ENCODE peak calls at places on chromosomes 1 and 21, in nine cellular contexts. One of them, this sample, is unnamed. For H3K27me3, the result is how much of the 10 kb centered on the place peaks cover.

GRCh38 chr1:84711091-84711490 is 20.8 kb upstream of the SSX2IP start:
- DNase-seq in right atrium auricular region: no peak
- DNase-seq in tibial nerve: no peak
- DNase-seq in upper lobe of right lung: no peak
- DNase-seq in ovary: no peak
- DNase-seq in dorsolateral prefrontal cortex: no peak
- DNase-seq in fibroblast of lung: peak
- DNase-seq in adrenal gland: no peak
- DNase-seq in PC-9: no peak
- DNase-seq in this sample: no peak

GRCh38 chr1:77756052-77756754 is 3.4 kb downstream of the USP33 start:
- DNase-seq in right atrium auricular region: no peak
- DNase-seq in tibial nerve: no peak
- DNase-seq in upper lobe of right lung: no peak
- DNase-seq in ovary: no peak
- DNase-seq in dorsolateral prefrontal cortex: no peak
- DNase-seq in fibroblast of lung: no peak
- DNase-seq in adrenal gland: no peak
- DNase-seq in PC-9: no peak
- DNase-seq in this sample: no peak

GRCh38 chr1:152071123-152071522 is 17.7 kb downstream of the TCHHL1 start:
- DNase-seq in right atrium auricular region: no peak
- DNase-seq in tibial nerve: no peak
- DNase-seq in upper lobe of right lung: no peak
- DNase-seq in ovary: no peak
- DNase-seq in dorsolateral prefrontal cortex: no peak
- DNase-seq in fibroblast of lung: no peak
- DNase-seq in adrenal gland: no peak
- DNase-seq in PC-9: no peak
- DNase-seq in this sample: no peak

GRCh38 chr21:44495641-44496040 is 40.3 kb downstream of the LRRC3 start:
- DNase-seq in right atrium auricular region: no peak
- DNase-seq in tibial nerve: no peak
- DNase-seq in upper lobe of right lung: no peak
- DNase-seq in ovary: no peak
- DNase-seq in dorsolateral prefrontal cortex: no peak
- DNase-seq in fibroblast of lung: no peak
- DNase-seq in adrenal gland: no peak
- DNase-seq in PC-9: no peak
- DNase-seq in this sample: no peak

GRCh38 chr21:38597436-38597835 is 99.2 kb upstream of the ERG start:
- DNase-seq in right atrium auricular region: no peak
- DNase-seq in tibial nerve: no peak
- DNase-seq in upper lobe of right lung: no peak
- DNase-seq in ovary: no peak
- DNase-seq in dorsolateral prefrontal cortex: no peak
- DNase-seq in fibroblast of lung: peak
- DNase-seq in adrenal gland: no peak
- DNase-seq in PC-9: no peak
- DNase-seq in this sample: no peak

GRCh38 chr1:170885551-170885950 is 49.8 kb upstream of the MROH9 start:
- DNase-seq in right atrium auricular region: no peak
- DNase-seq in tibial nerve: no peak
- DNase-seq in upper lobe of right lung: no peak
- DNase-seq in ovary: no peak
- DNase-seq in dorsolateral prefrontal cortex: no peak
- DNase-seq in fibroblast of lung: peak
- DNase-seq in adrenal gland: peak
- DNase-seq in PC-9: no peak
- DNase-seq in this sample: no peak

GRCh38 chr1:153233448-153233847 is 16.1 kb downstream of the PRR9 start:
- DNase-seq in right atrium auricular region: no peak
- DNase-seq in tibial nerve: no peak
- DNase-seq in upper lobe of right lung: no peak
- DNase-seq in ovary: no peak
- DNase-seq in dorsolateral prefrontal cortex: no peak
- DNase-seq in fibroblast of lung: no peak
- DNase-seq in adrenal gland: no peak
- DNase-seq in PC-9: no peak
- DNase-seq in this sample: no peak

GRCh38 chr1:110211503-110212164 is 1.5 kb downstream of the KCNC4 start:
- DNase-seq in right atrium auricular region: no peak
- DNase-seq in tibial nerve: no peak
- DNase-seq in upper lobe of right lung: no peak
- DNase-seq in ovary: peak
- DNase-seq in dorsolateral prefrontal cortex: no peak
- DNase-seq in fibroblast of lung: peak
- DNase-seq in adrenal gland: no peak
- DNase-seq in PC-9: no peak
- DNase-seq in this sample: no peak

GRCh38 chr21:45538381-45539045 is 3.7 kb downstream of the SLC19A1 start:
- DNase-seq in right atrium auricular region: no peak
- DNase-seq in tibial nerve: peak
- DNase-seq in upper lobe of right lung: peak
- DNase-seq in ovary: peak
- DNase-seq in dorsolateral prefrontal cortex: peak
- DNase-seq in fibroblast of lung: no peak
- DNase-seq in adrenal gland: peak
- DNase-seq in PC-9: no peak
- DNase-seq in this sample: no peak

GRCh38 chr1:118788372-118788955 is 199.7 kb downstream of the TBX15 start:
- DNase-seq in right atrium auricular region: no peak
- DNase-seq in tibial nerve: no peak
- DNase-seq in upper lobe of right lung: no peak
- DNase-seq in ovary: no peak
- DNase-seq in dorsolateral prefrontal cortex: no peak
- DNase-seq in fibroblast of lung: peak
- DNase-seq in adrenal gland: no peak
- DNase-seq in PC-9: no peak
- DNase-seq in this sample: peak

GRCh38 chr1:46772571-46772970 is 26.3 kb upstream of the CYP4B1 start:
- DNase-seq in right atrium auricular region: no peak
- DNase-seq in tibial nerve: no peak
- DNase-seq in upper lobe of right lung: no peak
- DNase-seq in ovary: no peak
- DNase-seq in dorsolateral prefrontal cortex: no peak
- DNase-seq in fibroblast of lung: no peak
- DNase-seq in adrenal gland: no peak
- DNase-seq in PC-9: no peak
- DNase-seq in this sample: no peak

GRCh38 chr1:192726820-192727504 is 81.9 kb upstream of the RGS2 start:
- DNase-seq in right atrium auricular region: no peak
- DNase-seq in tibial nerve: no peak
- DNase-seq in upper lobe of right lung: no peak
- DNase-seq in ovary: no peak
- DNase-seq in dorsolateral prefrontal cortex: no peak
- DNase-seq in fibroblast of lung: no peak
- DNase-seq in adrenal gland: no peak
- DNase-seq in PC-9: no peak
- DNase-seq in this sample: no peak

GRCh38 chr1:153040950-153041631 is at the start of gene SPRR2D:
- DNase-seq in right atrium auricular region: no peak
- DNase-seq in tibial nerve: no peak
- DNase-seq in upper lobe of right lung: no peak
- DNase-seq in ovary: no peak
- DNase-seq in dorsolateral prefrontal cortex: no peak
- DNase-seq in fibroblast of lung: no peak
- DNase-seq in adrenal gland: no peak
- DNase-seq in PC-9: no peak
- DNase-seq in this sample: no peak

GRCh38 chr1:224995602-224996001 is 66.1 kb downstream of the DNAH14 start:
- DNase-seq in right atrium auricular region: no peak
- DNase-seq in tibial nerve: no peak
- DNase-seq in upper lobe of right lung: no peak
- DNase-seq in ovary: no peak
- DNase-seq in dorsolateral prefrontal cortex: no peak
- DNase-seq in fibroblast of lung: no peak
- DNase-seq in adrenal gland: no peak
- DNase-seq in PC-9: no peak
- DNase-seq in this sample: no peak

DNA sequence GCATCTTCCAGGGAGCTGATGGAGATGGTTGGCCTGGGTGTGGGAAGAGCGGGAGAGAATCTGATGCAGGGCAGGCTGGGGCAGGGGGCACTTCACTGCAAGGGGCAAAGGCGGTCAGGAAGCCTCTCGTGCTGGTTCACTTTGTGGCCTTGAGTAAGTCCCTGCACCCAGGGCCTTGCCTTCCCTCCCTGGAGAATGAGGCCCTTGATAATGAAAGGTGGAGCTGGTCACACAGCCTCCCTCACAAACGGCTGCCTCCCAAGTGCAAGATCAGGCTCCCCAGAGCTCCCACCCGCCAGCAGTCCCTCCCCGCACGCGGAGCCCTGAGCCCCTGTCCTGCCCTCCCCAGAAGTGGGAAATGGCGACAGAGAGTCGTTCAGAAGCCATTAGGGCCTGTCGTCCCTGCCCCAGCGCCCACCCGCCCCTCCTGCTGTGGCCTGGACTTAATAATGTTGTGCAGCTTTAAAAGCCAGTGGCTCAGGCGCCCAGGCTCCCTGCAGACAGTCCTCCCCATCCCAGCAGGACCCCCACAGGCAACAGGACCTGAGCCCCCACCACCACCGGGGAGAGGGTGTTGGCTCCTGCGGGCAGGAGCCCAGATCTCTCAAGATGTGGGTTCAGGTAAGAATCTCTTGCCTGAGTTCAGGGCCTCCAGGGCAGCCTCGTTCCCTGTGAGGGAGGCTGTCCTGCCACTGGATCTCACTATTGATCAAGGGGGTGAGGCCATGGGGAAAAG is 125.1 kb upstream of the RUNX3 start:
- DNase-seq in right atrium auricular region: no peak
- DNase-seq in tibial nerve: no peak
- DNase-seq in upper lobe of right lung: no peak
- DNase-seq in ovary: no peak
- DNase-seq in dorsolateral prefrontal cortex: no peak
- DNase-seq in fibroblast of lung: no peak
- DNase-seq in adrenal gland: no peak
- DNase-seq in PC-9: no peak
- DNase-seq in this sample: no peak
- H3K27me3 ChIP-seq in right atrium auricular region: under half
- H3K27me3 ChIP-seq in tibial nerve: under half
- H3K27me3 ChIP-seq in upper lobe of right lung: under half
- H3K27me3 ChIP-seq in ovary: under half
- H3K27me3 ChIP-seq in dorsolateral prefrontal cortex: under half
- H3K27me3 ChIP-seq in fibroblast of lung: under half
- H3K27me3 ChIP-seq in adrenal gland: under half
- H3K27me3 ChIP-seq in PC-9: under half
- H3K27me3 ChIP-seq in this sample: under half

DNA sequence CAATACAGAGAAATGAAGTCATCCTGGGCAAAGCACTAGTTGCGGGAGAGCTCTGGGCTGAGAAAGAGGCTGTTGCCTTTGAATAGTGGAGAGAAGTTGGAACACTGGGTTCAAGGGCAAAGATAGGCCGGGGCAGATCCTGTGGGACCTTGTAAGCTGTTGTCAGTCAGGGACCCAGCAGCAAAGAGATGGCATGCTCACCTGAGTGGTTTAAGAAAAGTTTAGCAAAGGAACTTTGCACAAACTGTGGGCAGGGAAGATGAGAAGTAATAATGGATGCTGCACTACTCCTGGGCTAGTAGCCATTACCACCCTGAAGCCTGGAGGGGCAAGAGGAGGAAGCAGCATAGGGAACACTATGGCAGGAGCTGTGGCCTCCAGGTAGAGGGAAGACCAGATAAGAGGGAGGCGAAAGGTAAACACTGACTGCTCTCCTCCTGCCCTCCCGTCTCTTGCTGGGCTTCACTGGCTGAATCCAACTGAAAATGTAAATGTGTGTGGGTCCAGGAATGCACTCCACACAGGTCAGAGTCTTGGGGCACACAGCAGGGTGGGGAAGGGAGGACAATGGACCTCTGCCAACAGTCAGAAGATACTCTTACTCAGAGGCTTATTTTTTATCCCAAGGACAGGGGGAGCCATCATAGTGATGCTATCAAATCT is 129.2 kb downstream of the PLPP3 start:
- DNase-seq in right atrium auricular region: no peak
- DNase-seq in tibial nerve: no peak
- DNase-seq in upper lobe of right lung: no peak
- DNase-seq in ovary: no peak
- DNase-seq in dorsolateral prefrontal cortex: no peak
- DNase-seq in fibroblast of lung: no peak
- DNase-seq in adrenal gland: no peak
- DNase-seq in PC-9: no peak
- DNase-seq in this sample: no peak
- TF ChIP-seq CTCF in right atrium auricular region: no peak
- TF ChIP-seq CTCF in tibial nerve: no peak
- TF ChIP-seq CTCF in upper lobe of right lung: no peak
- TF ChIP-seq CTCF in ovary: no peak
- TF ChIP-seq CTCF in dorsolateral prefrontal cortex: no peak
- TF ChIP-seq CTCF in fibroblast of lung: no peak
- TF ChIP-seq CTCF in adrenal gland: no peak
- TF ChIP-seq CTCF in PC-9: no peak
- TF ChIP-seq CTCF in this sample: no peak

DNA sequence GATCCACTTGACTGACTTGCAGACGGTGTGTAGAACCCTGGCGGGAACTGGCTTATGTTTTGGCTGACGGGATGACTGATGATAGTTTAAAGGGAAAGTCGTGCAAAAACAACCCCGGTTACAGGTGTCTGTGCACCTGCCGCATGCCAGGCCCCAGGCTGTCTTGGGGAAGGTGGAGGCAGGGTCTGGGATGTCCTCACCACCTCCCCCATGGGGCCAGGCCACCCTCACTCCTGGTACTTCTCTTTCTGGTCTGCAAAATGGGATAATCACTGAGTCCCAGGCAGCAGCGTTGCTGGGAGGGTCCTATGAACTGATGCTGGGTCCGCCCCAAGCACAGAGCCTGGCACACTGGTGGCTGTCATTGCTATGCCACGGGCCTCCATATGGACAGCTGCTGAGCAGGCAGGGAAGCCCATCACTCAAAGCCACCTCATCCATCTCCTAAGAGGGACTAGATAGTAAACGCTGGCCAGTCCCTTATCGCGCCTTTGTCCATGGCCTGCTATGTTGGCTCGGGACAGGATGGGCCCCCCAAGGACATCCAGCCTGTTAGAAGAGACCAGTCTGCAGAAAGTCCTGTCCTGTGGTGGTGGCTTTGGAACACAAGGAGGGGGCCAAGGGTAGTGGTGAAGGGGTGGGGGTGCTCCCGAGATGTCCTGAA is 15.0 kb upstream of the SLC2A7 start:
- DNase-seq in right atrium auricular region: no peak
- DNase-seq in tibial nerve: no peak
- DNase-seq in upper lobe of right lung: no peak
- DNase-seq in ovary: no peak
- DNase-seq in dorsolateral prefrontal cortex: no peak
- DNase-seq in fibroblast of lung: no peak
- DNase-seq in adrenal gland: no peak
- DNase-seq in PC-9: no peak
- DNase-seq in this sample: no peak
- H3K27me3 ChIP-seq in right atrium auricular region: under half
- H3K27me3 ChIP-seq in tibial nerve: under half
- H3K27me3 ChIP-seq in upper lobe of right lung: under half
- H3K27me3 ChIP-seq in ovary: under half
- H3K27me3 ChIP-seq in dorsolateral prefrontal cortex: under half
- H3K27me3 ChIP-seq in fibroblast of lung: under half
- H3K27me3 ChIP-seq in adrenal gland: under half
- H3K27me3 ChIP-seq in PC-9: under half
- H3K27me3 ChIP-seq in this sample: under half

DNA sequence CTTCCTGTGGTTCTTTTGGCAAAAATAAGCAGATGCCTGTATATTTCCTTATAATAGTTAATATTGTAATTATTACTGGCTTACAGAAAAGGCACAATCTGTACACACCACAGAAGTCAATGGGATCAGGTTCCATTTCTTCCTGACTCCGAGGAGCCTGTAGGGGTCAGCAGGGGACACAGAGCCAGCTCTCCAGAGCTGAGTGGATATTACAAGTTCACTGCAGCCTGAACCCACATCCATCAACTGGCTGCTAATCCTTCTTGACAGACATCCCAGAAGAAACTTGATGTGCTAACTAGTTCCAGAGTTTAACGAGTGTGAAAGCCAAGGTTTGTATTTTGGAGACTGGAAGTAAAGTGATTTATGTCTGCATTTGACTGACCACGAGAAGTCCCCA is 203.8 kb downstream of the LMX1A start:
- DNase-seq in right atrium auricular region: no peak
- DNase-seq in tibial nerve: no peak
- DNase-seq in upper lobe of right lung: no peak
- DNase-seq in ovary: no peak
- DNase-seq in dorsolateral prefrontal cortex: no peak
- DNase-seq in fibroblast of lung: no peak
- DNase-seq in adrenal gland: no peak
- DNase-seq in PC-9: peak
- DNase-seq in this sample: no peak
- TF ChIP-seq CTCF in right atrium auricular region: no peak
- TF ChIP-seq CTCF in tibial nerve: no peak
- TF ChIP-seq CTCF in upper lobe of right lung: no peak
- TF ChIP-seq CTCF in ovary: no peak
- TF ChIP-seq CTCF in dorsolateral prefrontal cortex: no peak
- TF ChIP-seq CTCF in fibroblast of lung: no peak
- TF ChIP-seq CTCF in adrenal gland: no peak
- TF ChIP-seq CTCF in PC-9: peak
- TF ChIP-seq CTCF in this sample: peak

This sample was measured in kidney epithelial cell.